ENCODE peak calls at places on chromosome 1, in four cellular contexts. One of them, this sample, is unnamed. For H3K4me1, the result is how much of the 10 kb centered on the place peaks cover.

GRCh38 chr1:9033363-9033762 is 7.1 kb upstream of the SLC2A7 start:
- DNase-seq in kidney: peak
- DNase-seq in NT2/D1: peak
- DNase-seq in neural progenitor cell: no peak
- DNase-seq in this sample: no peak

GRCh38 chr1:10489291-10490055 is 14.7 kb downstream of the PEX14 start:
- DNase-seq in kidney: no peak
- DNase-seq in NT2/D1: no peak
- DNase-seq in neural progenitor cell: no peak
- DNase-seq in this sample: no peak

GRCh38 chr1:52670599-52670998 is 27.5 kb downstream of the COA7 start:
- DNase-seq in kidney: no peak
- DNase-seq in NT2/D1: no peak
- DNase-seq in neural progenitor cell: no peak
- DNase-seq in this sample: no peak

GRCh38 chr1:54273092-54273836 is 73.3 kb downstream of the MRPL37 start:
- DNase-seq in kidney: peak
- DNase-seq in NT2/D1: no peak
- DNase-seq in neural progenitor cell: peak
- DNase-seq in this sample: no peak

GRCh38 chr1:115976062-115976899 is at the start of gene SLC22A15:
- DNase-seq in kidney: peak
- DNase-seq in NT2/D1: peak
- DNase-seq in neural progenitor cell: peak
- DNase-seq in this sample: no peak

GRCh38 chr1:154501423-154502065 is 475 bp upstream of the TDRD10 start:
- DNase-seq in kidney: peak
- DNase-seq in NT2/D1: no peak
- DNase-seq in neural progenitor cell: peak
- DNase-seq in this sample: no peak

GRCh38 chr1:66623812-66624211 is 89.9 kb downstream of the SGIP1 start:
- DNase-seq in kidney: no peak
- DNase-seq in NT2/D1: no peak
- DNase-seq in neural progenitor cell: no peak
- DNase-seq in this sample: no peak

GRCh38 chr1:181150273-181150672 is 61.8 kb downstream of the IER5 start:
- DNase-seq in kidney: no peak
- DNase-seq in NT2/D1: no peak
- DNase-seq in neural progenitor cell: no peak
- DNase-seq in this sample: no peak

GRCh38 chr1:47805020-47805419 is 192.2 kb downstream of the TRABD2B start:
- DNase-seq in kidney: no peak
- DNase-seq in NT2/D1: no peak
- DNase-seq in neural progenitor cell: no peak
- DNase-seq in this sample: no peak

GRCh38 chr1:87219626-87220025 is 109.1 kb upstream of the LMO4 start:
- DNase-seq in kidney: no peak
- DNase-seq in NT2/D1: no peak
- DNase-seq in neural progenitor cell: no peak
- DNase-seq in this sample: no peak

GRCh38 chr1:44576456-44577150 is 97.7 kb downstream of the TMEM53 start:
- DNase-seq in kidney: no peak
- DNase-seq in NT2/D1: no peak
- DNase-seq in neural progenitor cell: peak
- DNase-seq in this sample: no peak

GRCh38 chr1:205593967-205594366 is 37.8 kb downstream of the ELK4 start:
- DNase-seq in kidney: no peak
- DNase-seq in NT2/D1: no peak
- DNase-seq in neural progenitor cell: no peak
- DNase-seq in this sample: no peak

GRCh38 chr1:29389533-29390041 is 153.3 kb downstream of the PTPRU start:
- DNase-seq in kidney: no peak
- DNase-seq in NT2/D1: no peak
- DNase-seq in neural progenitor cell: no peak
- DNase-seq in this sample: no peak

GRCh38 chr1:29391362-29391880 is 155.1 kb downstream of the PTPRU start:
- DNase-seq in kidney: no peak
- DNase-seq in NT2/D1: no peak
- DNase-seq in neural progenitor cell: no peak
- DNase-seq in this sample: no peak

GRCh38 chr1:29390491-29391361 is 154.4 kb downstream of the PTPRU start:
- DNase-seq in kidney: no peak
- DNase-seq in NT2/D1: no peak
- DNase-seq in neural progenitor cell: no peak
- DNase-seq in this sample: no peak

GRCh38 chr1:29388884-29389283 is 152.6 kb downstream of the PTPRU start:
- DNase-seq in kidney: no peak
- DNase-seq in NT2/D1: no peak
- DNase-seq in neural progenitor cell: no peak
- DNase-seq in this sample: no peak

DNA sequence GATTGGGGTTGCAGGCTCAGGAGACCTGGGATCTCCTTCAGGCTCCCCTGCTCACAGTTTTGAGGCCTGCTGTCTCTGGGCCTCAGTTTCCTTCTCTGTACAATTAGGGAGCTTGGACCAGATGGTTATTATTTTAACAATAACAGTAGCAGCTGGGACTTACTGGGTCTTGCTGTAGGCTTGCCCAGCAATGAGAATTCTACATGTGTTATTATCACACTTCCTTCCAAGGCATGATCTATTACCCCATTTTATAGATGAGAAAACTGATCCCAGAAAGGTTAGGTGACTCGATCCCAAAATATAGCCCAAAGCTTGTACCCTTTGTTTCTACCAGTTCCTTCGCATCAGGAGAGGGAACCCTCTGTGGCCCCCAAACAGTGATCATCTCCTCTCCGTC is 153.8 kb downstream of the PTPRU start:
- DNase-seq in kidney: no peak
- DNase-seq in NT2/D1: no peak
- DNase-seq in neural progenitor cell: no peak
- DNase-seq in this sample: no peak
- H3K4me1 ChIP-seq in kidney: under half
- H3K4me1 ChIP-seq in NT2/D1: under half
- H3K4me1 ChIP-seq in neural progenitor cell: under half
- H3K4me1 ChIP-seq in this sample: under half

GRCh38 chr1:91637539-91637994 is 136.9 kb downstream of the CDC7 start:
- DNase-seq in kidney: no peak
- DNase-seq in NT2/D1: no peak
- DNase-seq in neural progenitor cell: no peak
- DNase-seq in this sample: no peak

GRCh38 chr1:91640877-91641526 is 140.4 kb downstream of the CDC7 start:
- DNase-seq in kidney: no peak
- DNase-seq in NT2/D1: no peak
- DNase-seq in neural progenitor cell: no peak
- DNase-seq in this sample: no peak

GRCh38 chr1:91647061-91647460 is 146.4 kb downstream of the CDC7 start:
- DNase-seq in kidney: no peak
- DNase-seq in NT2/D1: no peak
- DNase-seq in neural progenitor cell: no peak
- DNase-seq in this sample: no peak

GRCh38 chr1:91645031-91645430 is 144.4 kb downstream of the CDC7 start:
- DNase-seq in kidney: no peak
- DNase-seq in NT2/D1: peak
- DNase-seq in neural progenitor cell: peak
- DNase-seq in this sample: no peak

GRCh38 chr1:91643431-91643830 is 142.8 kb downstream of the CDC7 start:
- DNase-seq in kidney: no peak
- DNase-seq in NT2/D1: no peak
- DNase-seq in neural progenitor cell: no peak
- DNase-seq in this sample: no peak
- H3K9ac ChIP-seq in kidney: no peak
- H3K9ac ChIP-seq in NT2/D1: no peak
- H3K9ac ChIP-seq in neural progenitor cell: no peak
- H3K9ac ChIP-seq in this sample: no peak

GRCh38 chr1:183077107-183077506 is 53.9 kb downstream of the LAMC1 start:
- DNase-seq in kidney: no peak
- DNase-seq in NT2/D1: no peak
- DNase-seq in neural progenitor cell: no peak
- DNase-seq in this sample: no peak
- H3K4me1 ChIP-seq in kidney: under half
- H3K4me1 ChIP-seq in NT2/D1: under half
- H3K4me1 ChIP-seq in neural progenitor cell: under half
- H3K4me1 ChIP-seq in this sample: under half

GRCh38 chr1:220887202-220887867 is 8.1 kb downstream of the HLX start:
- DNase-seq in kidney: peak
- DNase-seq in NT2/D1: peak
- DNase-seq in neural progenitor cell: peak
- DNase-seq in this sample: no peak

GRCh38 chr1:220889333-220889732 is 10.1 kb downstream of the HLX start:
- DNase-seq in kidney: no peak
- DNase-seq in NT2/D1: no peak
- DNase-seq in neural progenitor cell: no peak
- DNase-seq in this sample: no peak

GRCh38 chr1:220886470-220887201 is 7.4 kb downstream of the HLX start:
- DNase-seq in kidney: peak
- DNase-seq in NT2/D1: no peak
- DNase-seq in neural progenitor cell: no peak
- DNase-seq in this sample: no peak

GRCh38 chr1:220888665-220888986 is 9.4 kb downstream of the HLX start:
- DNase-seq in kidney: no peak
- DNase-seq in NT2/D1: no peak
- DNase-seq in neural progenitor cell: no peak
- DNase-seq in this sample: no peak

DNA sequence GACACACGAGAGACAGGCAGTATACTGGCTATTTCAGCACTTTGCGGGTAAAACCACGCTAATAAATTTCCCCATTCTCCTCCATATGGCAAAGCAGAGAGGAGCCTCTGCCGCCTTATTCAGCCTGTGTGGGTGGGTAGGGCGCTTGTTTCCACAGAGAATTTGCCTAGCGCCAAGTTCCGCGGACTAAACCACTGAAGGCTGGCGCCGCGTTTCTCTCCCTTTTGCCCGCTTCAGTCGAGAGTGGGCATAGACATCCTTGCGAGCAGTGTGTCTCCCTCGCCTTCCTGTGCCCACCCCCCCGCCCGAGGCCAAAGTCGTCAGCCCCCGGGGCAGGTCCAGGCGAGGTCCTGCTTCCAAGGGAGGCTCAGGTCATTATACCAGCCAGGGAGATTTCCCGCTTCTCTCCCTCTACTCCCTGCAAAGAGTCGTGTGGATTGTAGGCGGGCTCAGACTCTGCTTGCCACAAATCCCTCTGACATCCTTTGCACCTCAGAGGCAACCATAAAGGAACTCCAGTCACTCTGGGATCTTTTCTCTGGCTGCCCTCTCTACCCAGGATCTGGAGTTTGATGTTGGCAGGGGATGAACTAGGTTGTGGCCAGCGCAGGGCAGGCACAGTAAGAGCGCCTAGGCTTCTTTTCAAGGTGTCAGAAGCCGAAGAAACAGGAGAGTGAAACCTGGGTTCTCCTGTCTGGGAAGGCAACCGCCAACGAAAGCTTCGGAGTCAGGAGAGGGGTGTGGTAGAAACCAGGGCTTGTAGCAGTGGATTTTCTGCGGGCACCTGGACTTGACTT is 8.8 kb downstream of the HLX start:
- DNase-seq in kidney: peak
- DNase-seq in NT2/D1: no peak
- DNase-seq in neural progenitor cell: peak
- DNase-seq in this sample: no peak
- H3K9ac ChIP-seq in kidney: no peak
- H3K9ac ChIP-seq in NT2/D1: peak
- H3K9ac ChIP-seq in neural progenitor cell: no peak
- H3K9ac ChIP-seq in this sample: no peak

GRCh38 chr1:225541383-225541782 is 111.5 kb downstream of the ENAH start:
- DNase-seq in kidney: no peak
- DNase-seq in NT2/D1: no peak
- DNase-seq in neural progenitor cell: no peak
- DNase-seq in this sample: no peak
- H3K4me1 ChIP-seq in kidney: under half
- H3K4me1 ChIP-seq in NT2/D1: under half
- H3K4me1 ChIP-seq in neural progenitor cell: under half
- H3K4me1 ChIP-seq in this sample: under half